ENCODE peak calls at places on chromosomes 16 and 17, in four cellular contexts. I is GM12878, Q is K562, C is HepG2. L is an unnamed sample.

GRCh38 chr17:75614006-75614405 is 19.2 kb upstream of the SMIM5 start:
- DNase-seq in C (no peak), Q (peak; percentile 71), I (no peak), L (peak; percentile 78)

GRCh38 chr17:781920-782731 is at the start of the genes GLOD4 and MRM3:
- DNase-seq in C (peak; percentile 73), I (peak; percentile 72), Q (peak; percentile 90), L (peak; percentile 97)

GRCh38 chr16:50351952-50352351 is 16.8 kb downstream of the BRD7 start:
- DNase-seq in I (no peak), C (no peak), Q (no peak), L (no peak)

GRCh38 chr17:50426814-50427787 is 1.1 kb downstream of the ACSF2 start:
- DNase-seq in I (no peak), Q (peak; percentile 70), C (peak; percentile 78), L (peak; percentile 72)

GRCh38 chr17:40485851-40486512 is 15.4 kb downstream of the TNS4 start:
- DNase-seq in I (no peak), C (peak; percentile 86), Q (peak; percentile 59), L (no peak)

GRCh38 chr17:68334393-68334792 is 43.1 kb downstream of the ARSG start:
- DNase-seq in I (no peak), C (no peak), Q (no peak), L (no peak)

GRCh38 chr16:68367034-68367433 is 56.2 kb downstream of the PRMT7 start:
- DNase-seq in Q (peak; percentile 73), I (no peak), C (peak; percentile 53), L (peak; percentile 74)

GRCh38 chr17:2484876-2485275 is 26.8 kb downstream of the METTL16 start:
- DNase-seq in C (no peak), I (no peak), Q (no peak), L (no peak)

GRCh38 chr17:82257473-82257872 is 16.0 kb downstream of the CSNK1D start:
- DNase-seq in I (no peak), Q (no peak), C (no peak), L (peak; percentile 73)

GRCh38 chr16:1145383-1146100 is 7.4 kb upstream of the CACNA1H start:
- DNase-seq in C (no peak), I (no peak), Q (no peak), L (no peak)

GRCh38 chr17:38444151-38444550 is 15.9 kb downstream of the ARHGAP23 start:
- DNase-seq in C (peak; percentile 57), Q (peak; percentile 78), I (no peak), L (peak; percentile 91)

GRCh38 chr17:40645932-40646331 is 1.7 kb downstream of the SMARCE1 start:
- DNase-seq in I (no peak), C (no peak), Q (no peak), L (no peak)

GRCh38 chr16:630815-631405 is at the start of gene WFIKKN1:
- DNase-seq in I (no peak), Q (peak; percentile 44), C (peak; percentile 59), L (peak; percentile 71)

GRCh38 chr17:39271546-39271945 is 45.8 kb upstream of the STAC2 start:
- DNase-seq in C (no peak), I (no peak), Q (no peak), L (no peak)

GRCh38 chr17:13865650-13866049 is 203.7 kb upstream of the COX10 start:
- DNase-seq in C (no peak), I (no peak), Q (no peak), L (no peak)

GRCh38 chr16:64184156-64184555 is 937.7 kb downstream of the CDH11 start:
- DNase-seq in Q (no peak), C (no peak), I (no peak), L (no peak)

GRCh38 chr17:5585814-5586558 is 1.7 kb upstream of the NLRP1 start:
- DNase-seq in C (no peak), Q (no peak), I (peak; percentile 51), L (no peak)

GRCh38 chr17:44969144-44969780 is 1.2 kb upstream of the C1QL1 start:
- DNase-seq in Q (no peak), I (no peak), C (no peak), L (peak; percentile 19)

GRCh38 chr16:81956213-81956948 is 54.9 kb downstream of the SDR42E1 start:
- DNase-seq in Q (no peak), I (no peak), C (no peak), L (no peak)

GRCh38 chr16:50680907-50681885 is at the start of gene SNX20:
- DNase-seq in Q (no peak), C (no peak), I (peak; percentile 63), L (no peak)

DNA sequence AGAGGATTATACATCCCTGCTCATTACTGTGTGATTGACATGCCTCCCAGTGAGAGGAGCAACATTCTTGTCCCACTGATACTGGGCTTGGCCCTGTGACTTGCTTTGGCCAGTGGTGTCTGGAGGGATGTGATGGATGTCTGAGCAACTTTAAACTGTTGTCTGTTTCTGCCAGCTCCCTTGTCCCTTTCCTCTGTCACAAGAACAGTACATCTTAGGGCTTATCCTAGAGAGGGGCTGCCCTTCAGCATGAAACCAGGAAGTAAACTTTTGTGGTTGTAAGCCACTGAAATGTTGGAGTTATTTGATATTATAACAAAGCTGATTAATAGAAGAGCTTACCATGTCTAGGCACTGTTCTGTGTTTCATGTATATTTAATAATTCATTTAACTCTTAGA is 82.9 kb upstream of the GPRC5B start:
- DNase-seq in I (no peak), Q (no peak), C (no peak), L (no peak)
- H3K9me3 ChIP-seq in I (no peaks in the 10 kb centered on the region), Q (no peaks in the 10 kb centered on the region), C (no peaks in the 10 kb centered on the region), L (no peaks in the 10 kb centered on the region)

GRCh38 chr16:30567160-30567990 is 4.1 kb downstream of the ZNF688 start:
- DNase-seq in C (no peak), I (no peak), Q (no peak), L (no peak)

GRCh38 chr16:30569746-30570325 is 1.7 kb downstream of the ZNF688 start:
- DNase-seq in I (no peak), C (no peak), Q (no peak), L (no peak)

GRCh38 chr16:30565984-30566383 is 5.5 kb downstream of the ZNF688 start:
- DNase-seq in C (no peak), Q (no peak), I (no peak), L (no peak)

GRCh38 chr16:30566531-30566930 is 5.0 kb downstream of the ZNF688 start:
- DNase-seq in Q (no peak), I (no peak), C (no peak), L (no peak)

GRCh38 chr16:30567991-30568638 is 3.4 kb downstream of the ZNF688 start:
- DNase-seq in Q (no peak), C (peak; percentile 62), I (peak; percentile 66), L (no peak)
- TF ChIP-seq FOXM1 in Q (no peak), C (no peak), I (no peak), L (no peak)

DNA sequence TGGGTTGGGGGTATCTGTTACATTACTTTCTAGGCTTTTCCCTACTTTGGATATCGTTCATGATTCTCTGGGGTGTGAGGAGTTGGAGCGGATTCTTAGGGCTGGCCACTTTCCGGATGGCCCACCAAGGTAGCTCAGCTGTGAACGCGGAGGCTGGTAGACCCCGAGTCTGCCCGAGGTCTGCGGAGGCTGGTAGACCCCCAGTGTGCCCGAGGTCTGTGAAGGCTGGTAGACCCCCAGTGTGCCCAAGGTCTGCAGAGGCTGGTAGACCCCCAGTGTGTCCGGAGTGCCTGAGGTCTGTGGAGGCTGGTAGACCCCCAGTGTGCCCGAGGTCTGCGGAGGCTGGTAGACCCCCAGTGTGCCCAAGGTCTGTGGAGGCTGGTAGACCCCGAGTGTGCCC is 99.2 kb upstream of the ZNF469 start:
- DNase-seq in Q (no peak), C (no peak), I (no peak), L (no peak)
- H3K9me3 ChIP-seq in Q (no peaks in the 10 kb centered on the region), C (peaks cover 31% of the 10 kb centered on the region), I (peaks cover 9% of the 10 kb centered on the region), L (no peaks in the 10 kb centered on the region)

DNA sequence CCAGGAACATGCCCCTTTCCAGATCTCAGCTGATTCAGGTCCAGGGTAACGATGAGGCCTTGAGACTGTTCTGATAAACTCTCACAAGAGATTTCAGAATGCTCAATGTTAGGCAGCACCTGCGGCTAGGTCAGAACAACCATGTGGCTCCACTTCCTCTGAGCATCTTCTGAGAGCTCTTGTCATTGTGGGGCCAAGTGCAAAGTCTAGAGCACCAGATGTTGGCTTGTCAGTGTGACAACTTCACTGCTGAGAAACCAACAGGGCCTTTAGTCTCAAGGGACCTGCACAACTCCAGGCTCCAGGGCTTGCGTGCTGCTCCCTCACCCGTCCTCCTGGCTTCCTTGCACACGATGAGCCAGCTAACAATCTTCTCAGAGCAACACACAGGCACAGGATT is 29.0 kb downstream of the FCSK start:
- DNase-seq in C (no peak), I (peak; percentile 59), Q (no peak), L (no peak)
- TF ChIP-seq FOXM1 in C (no peak), I (no peak), Q (no peak), L (no peak)

GRCh38 chr16:88287219-88287618 is 95.5 kb upstream of the ZNF469 start:
- DNase-seq in Q (peak; percentile 80), C (peak; percentile 18), I (no peak), L (peak; percentile 60)

GRCh38 chr16:88289549-88290344 is 93.0 kb upstream of the ZNF469 start:
- DNase-seq in C (no peak), Q (no peak), I (no peak), L (peak; percentile 39)

GRCh38 chr16:88290850-88291830 is 91.6 kb upstream of the ZNF469 start:
- DNase-seq in C (no peak), I (no peak), Q (no peak), L (peak; percentile 10)

GRCh38 chr16:88288303-88288702 is 94.5 kb upstream of the ZNF469 start:
- DNase-seq in I (no peak), C (no peak), Q (no peak), L (no peak)

DNA sequence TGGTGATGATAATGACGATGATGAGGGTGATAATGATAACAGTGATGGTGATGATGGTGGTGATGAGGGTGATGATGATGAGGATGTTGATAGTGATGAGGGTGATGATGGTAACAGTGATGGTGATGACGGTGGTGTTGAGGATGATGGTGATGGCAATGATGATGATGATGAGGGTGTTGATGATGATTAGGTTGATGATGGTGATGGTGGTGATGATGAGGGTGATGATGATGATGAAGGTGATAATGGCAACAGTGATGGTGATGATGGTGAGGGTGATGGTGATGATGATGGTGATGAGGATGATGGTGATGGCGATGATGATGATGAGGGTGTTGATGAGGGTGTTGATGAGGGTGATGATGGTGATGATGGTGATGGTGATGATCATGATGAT is 93.8 kb upstream of the ZNF469 start:
- DNase-seq in Q (no peak), C (no peak), I (no peak), L (no peak)
- H3K9me3 ChIP-seq in Q (no peaks in the 10 kb centered on the region), C (peaks cover 37% of the 10 kb centered on the region), I (peaks cover 6% of the 10 kb centered on the region), L (no peaks in the 10 kb centered on the region)

GRCh38 chr16:8957509-8958157 is 6.1 kb downstream of the USP7 start:
- DNase-seq in C (no peak), I (no peak), Q (no peak), L (no peak)

GRCh38 chr16:8958344-8958808 is 5.3 kb downstream of the USP7 start:
- DNase-seq in C (no peak), I (no peak), Q (peak; percentile 40), L (peak; percentile 62)

GRCh38 chr16:8957061-8957392 is 6.7 kb downstream of the USP7 start:
- DNase-seq in C (no peak), I (no peak), Q (no peak), L (no peak)

GRCh38 chr16:8956265-8957060 is 7.2 kb downstream of the USP7 start:
- DNase-seq in C (no peak), Q (no peak), I (no peak), L (peak; percentile 64)

GRCh38 chr16:8955828-8956227 is 7.9 kb downstream of the USP7 start:
- DNase-seq in Q (no peak), C (no peak), I (no peak), L (peak; percentile 70)
- TF ChIP-seq FOXM1 in Q (no peak), C (no peak), I (no peak), L (no peak)